ENCODE peak calls at places on chromosomes 3 and 15, in five cellular contexts. G is GM23248; Z is A549; D is effector memory CD4-positive, alpha-beta T cell; U is PC-3. F is an unnamed sample.

GRCh38 chr3:18988619-18989229 is 159.6 kb upstream of the KCNH8 start:
- DNase-seq in G (peak; percentile 26), U (peak; percentile 81), Z (peak; percentile 7), D (no peak), F (no peak)

GRCh38 chr3:174596447-174596982 is 262.6 kb upstream of the NAALADL2 start:
- DNase-seq in D (no peak), G (no peak), Z (no peak), U (no peak), F (no peak)

GRCh38 chr3:28667646-28668376 is 319.2 kb upstream of the AZI2 start:
- DNase-seq in U (peak; percentile 83), G (peak; percentile 68), Z (peak; percentile 11), D (peak; percentile 1), F (peak; percentile 66)

GRCh38 chr15:51401872-51402517 is 60.5 kb downstream of the GLDN start:
- DNase-seq in U (peak; percentile 54), G (peak; percentile 75), D (no peak), Z (peak; percentile 80), F (no peak)

GRCh38 chr3:46110701-46111493 is 83.6 kb upstream of the XCR1 start:
- DNase-seq in D (no peak), U (peak; percentile 98), Z (no peak), G (peak; percentile 66), F (no peak)

GRCh38 chr3:129045675-129046036 is 14.9 kb upstream of the GP9 start:
- DNase-seq in Z (no peak), G (peak; percentile 40), D (no peak), U (no peak), F (no peak)

GRCh38 chr3:126083913-126084514 is at the start of gene SLC41A3:
- DNase-seq in U (peak; percentile 73), Z (peak; percentile 55), G (peak; percentile 87), D (peak; percentile 61), F (peak; percentile 91)

GRCh38 chr3:156307704-156308103 is 187.3 kb downstream of the KCNAB1 start:
- DNase-seq in G (peak; percentile 80), D (no peak), Z (no peak), U (peak; percentile 93), F (no peak)

GRCh38 chr3:45178131-45179023 is 32.2 kb upstream of the CDCP1 start:
- DNase-seq in G (no peak), U (no peak), D (no peak), Z (no peak), F (no peak)

GRCh38 chr15:51191766-51192165 is 97.1 kb upstream of the TNFAIP8L3 start:
- DNase-seq in Z (no peak), D (no peak), G (no peak), U (peak; percentile 30), F (no peak)

GRCh38 chr3:130242850-130243569 is 102.5 kb upstream of the COL6A5 start:
- DNase-seq in Z (no peak), U (peak; percentile 19), G (peak; percentile 20), D (no peak), F (no peak)

GRCh38 chr3:196219194-196219969 is 3.0 kb downstream of the SLC51A start:
- DNase-seq in G (peak; percentile 97), Z (no peak), U (peak; percentile 91), D (no peak), F (peak; percentile 73)

GRCh38 chr15:100393008-100393407 is 51.2 kb upstream of the ADAMTS17 start:
- DNase-seq in G (no peak), U (no peak), Z (no peak), D (no peak), F (no peak)

DNA sequence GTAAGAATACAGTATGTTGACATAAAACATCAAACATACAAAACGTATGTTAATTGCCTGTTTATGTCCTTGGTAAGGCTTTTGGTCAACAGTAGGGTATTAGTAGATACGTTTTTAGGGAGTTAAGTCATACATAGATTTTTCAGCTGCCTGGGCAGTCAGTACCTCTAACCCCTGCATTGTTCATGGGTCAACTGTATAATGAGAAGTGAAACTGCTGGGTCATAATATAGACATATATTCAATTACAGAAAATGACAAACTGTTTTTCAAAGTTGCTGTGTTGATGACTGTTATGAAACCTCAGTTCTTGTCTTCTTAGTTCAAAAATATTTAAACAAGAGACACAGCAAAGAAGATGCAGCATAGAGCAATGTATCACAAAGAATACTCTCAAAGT is 53.0 kb upstream of the ADAMTS17 start:
- DNase-seq in G (no peak), Z (no peak), U (no peak), D (no peak), F (no peak)
- H3K27ac ChIP-seq in G (no peak overlapping the region), Z (no peak overlapping the region), U (no peak overlapping the region), D (no peak overlapping the region), F (no peak overlapping the region)

DNA sequence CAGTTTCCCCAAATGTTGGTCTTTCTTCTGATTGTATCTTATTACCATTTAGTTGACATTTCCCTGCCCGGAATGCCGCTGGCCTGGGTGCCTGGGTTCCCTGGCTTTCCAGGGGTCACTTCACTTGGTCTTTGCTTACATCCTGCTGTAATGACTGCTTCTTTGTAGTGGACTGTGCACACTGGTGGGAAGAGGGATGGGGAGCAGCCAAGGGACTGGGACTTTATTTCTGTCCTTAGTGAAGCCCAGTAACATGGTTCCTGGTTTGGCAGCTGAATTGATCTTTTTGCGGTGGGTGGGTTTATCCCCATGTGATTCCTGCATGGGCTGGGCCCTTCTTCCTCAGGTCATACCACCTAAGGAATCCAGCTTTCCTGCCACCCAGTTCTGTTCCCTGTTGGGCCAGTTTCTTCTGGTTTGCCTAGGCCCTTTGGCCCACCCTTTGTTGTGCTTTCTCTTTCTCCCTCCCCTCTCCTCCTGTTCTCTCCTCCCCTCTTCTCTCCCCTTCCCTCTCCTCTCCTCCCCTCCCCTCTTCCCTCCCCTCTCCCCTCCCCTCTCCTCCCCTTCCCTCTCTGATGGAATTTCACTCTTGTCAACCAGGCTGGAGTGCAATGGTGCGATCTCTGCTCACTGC is 41.9 kb downstream of the TRIM71 start:
- DNase-seq in Z (no peak), D (no peak), U (no peak), G (no peak), F (no peak)
- H3K27ac ChIP-seq in Z (no peak overlapping the region), D (no peak overlapping the region), U (no peak overlapping the region), G (no peak overlapping the region), F (no peak overlapping the region)

GRCh38 chr15:92681141-92681622 is 25.6 kb upstream of the FAM174B start:
- DNase-seq in G (peak; percentile 90), Z (no peak), D (no peak), U (no peak), F (no peak)
- H3K27ac ChIP-seq in G (peak overlapping the region; percentile 66), Z (no peak overlapping the region), D (no peak overlapping the region), U (no peak overlapping the region), F (no peak overlapping the region)

GRCh38 chr15:58743161-58743502 is 6.4 kb downstream of the ADAM10 start:
- DNase-seq in D (no peak), G (no peak), Z (no peak), U (no peak), F (no peak)

GRCh38 chr15:58748787-58749531 is 548 bp downstream of the ADAM10 start:
- DNase-seq in D (no peak), G (peak; percentile 84), U (peak; percentile 12), Z (peak; percentile 49), F (peak; percentile 58)

GRCh38 chr15:58748040-58748786 is 1.3 kb downstream of the ADAM10 start:
- DNase-seq in G (peak; percentile 49), D (no peak), U (no peak), Z (no peak), F (peak; percentile 70)

GRCh38 chr15:58749532-58750337 is at the start of gene ADAM10:
- DNase-seq in D (peak; percentile 98), Z (peak; percentile 99), U (peak; percentile 98), G (peak; percentile 100), F (peak; percentile 99)

DNA sequence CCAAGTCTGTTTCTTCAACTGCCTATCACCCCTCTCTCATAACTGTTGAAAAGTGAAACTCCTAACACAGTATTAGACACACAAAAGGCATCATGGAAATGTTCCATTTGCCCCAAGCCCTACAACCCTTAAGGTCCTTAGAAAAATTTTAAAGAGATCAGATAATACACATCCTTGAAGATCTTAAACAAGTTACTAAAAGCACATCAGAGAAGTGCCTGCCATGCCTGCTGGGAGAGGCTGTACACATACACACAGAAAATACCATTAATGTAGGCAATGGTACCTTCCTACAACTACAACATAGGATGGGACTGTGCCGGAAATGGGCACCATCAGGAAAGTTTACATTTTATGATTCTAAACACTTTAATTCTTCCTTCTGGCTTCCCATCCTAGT is 3.3 kb downstream of the ADAM10 start:
- DNase-seq in G (no peak), D (no peak), Z (no peak), U (no peak), F (no peak)
- H3K27ac ChIP-seq in G (peak overlapping the region; percentile 8), D (no peak overlapping the region), Z (no peak overlapping the region), U (no peak overlapping the region), F (peak overlapping the region; percentile 21)

F was measured in DND-41.